ENCODE peak calls at places on chromosome 12, in eight cellular contexts. L, Y, X, F, J, V, A and Q are unnamed samples.

GRCh38 chr12:112261559-112261958 is 120.7 kb downstream of the HECTD4 start:
- DNase-seq in L (no peak), Y (no peak), X (no peak), F (peak), J (no peak), V (no peak), A (no peak), Q (peak)

GRCh38 chr12:121196902-121197301 is 13.0 kb upstream of the P2RX4 start:
- DNase-seq in L (no peak), Y (peak), X (no peak), F (no peak), J (no peak), V (no peak), A (no peak), Q (no peak)

GRCh38 chr12:90940872-90941499 is 14.0 kb downstream of the CCER1 start:
- DNase-seq in L (no peak), Y (peak), X (no peak), F (peak), J (peak), V (no peak), A (no peak), Q (peak)

GRCh38 chr12:132312516-132312915 is 16.9 kb downstream of the GALNT9 start:
- DNase-seq in L (no peak), Y (no peak), X (no peak), F (no peak), J (no peak), V (peak), A (no peak), Q (no peak)

GRCh38 chr12:78964521-78964920 is 99.9 kb downstream of the SYT1 start:
- DNase-seq in L (no peak), Y (no peak), X (no peak), F (peak), J (no peak), V (no peak), A (no peak), Q (no peak)

GRCh38 chr12:87836190-87836589 is 193.0 kb downstream of the C12orf50 start:
- DNase-seq in L (no peak), Y (no peak), X (no peak), F (no peak), J (no peak), V (no peak), A (no peak), Q (peak)

GRCh38 chr12:18703916-18704315 is 33.9 kb downstream of the PLCZ1 start:
- DNase-seq in L (no peak), Y (no peak), X (no peak), F (no peak), J (no peak), V (no peak), A (no peak), Q (no peak)

GRCh38 chr12:98084950-98085349 is 430.4 kb upstream of the TMPO start:
- DNase-seq in L (no peak), Y (peak), X (no peak), F (no peak), J (no peak), V (no peak), A (no peak), Q (peak)

GRCh38 chr12:47837190-47838171 is 17.8 kb upstream of the HDAC7 start:
- DNase-seq in L (peak), Y (peak), X (peak), F (peak), J (peak), V (no peak), A (peak), Q (peak)

GRCh38 chr12:110928700-110929099 is 8.3 kb upstream of the MYL2 start:
- DNase-seq in L (no peak), Y (no peak), X (peak), F (no peak), J (no peak), V (no peak), A (no peak), Q (no peak)

GRCh38 chr12:42023733-42024494 is 120.8 kb downstream of the GXYLT1 start:
- DNase-seq in L (peak), Y (peak), X (peak), F (peak), J (peak), V (no peak), A (peak), Q (peak)

GRCh38 chr12:42027537-42027936 is 117.1 kb downstream of the GXYLT1 start:
- DNase-seq in L (no peak), Y (no peak), X (no peak), F (no peak), J (no peak), V (no peak), A (no peak), Q (no peak)

GRCh38 chr12:42020226-42020625 is 124.4 kb downstream of the GXYLT1 start:
- DNase-seq in L (no peak), Y (no peak), X (no peak), F (no peak), J (no peak), V (no peak), A (no peak), Q (no peak)

DNA sequence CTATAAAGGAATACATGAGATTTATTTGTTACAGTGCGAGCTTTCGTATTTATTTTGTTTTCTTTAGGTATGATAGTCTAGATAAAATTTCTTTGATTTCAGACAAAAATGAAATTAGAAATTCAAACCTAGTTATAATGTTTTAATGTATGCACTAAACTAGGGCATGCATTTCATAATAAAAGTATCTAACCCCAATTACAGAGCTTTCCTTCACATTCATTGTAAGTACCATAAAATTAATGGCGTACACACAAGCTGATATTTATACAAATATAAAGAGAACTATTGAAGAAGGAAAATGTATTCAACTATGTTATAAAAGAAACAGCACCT is 120.2 kb downstream of the GXYLT1 start:
- DNase-seq in L (no peak), Y (no peak), X (no peak), F (no peak), J (no peak), V (no peak), A (no peak), Q (no peak)
- TF ChIP-seq CTCF in L (no peak), Y (no peak), X (no peak), F (no peak), J (no peak), V (peak), A (no peak), Q (no peak)

DNA sequence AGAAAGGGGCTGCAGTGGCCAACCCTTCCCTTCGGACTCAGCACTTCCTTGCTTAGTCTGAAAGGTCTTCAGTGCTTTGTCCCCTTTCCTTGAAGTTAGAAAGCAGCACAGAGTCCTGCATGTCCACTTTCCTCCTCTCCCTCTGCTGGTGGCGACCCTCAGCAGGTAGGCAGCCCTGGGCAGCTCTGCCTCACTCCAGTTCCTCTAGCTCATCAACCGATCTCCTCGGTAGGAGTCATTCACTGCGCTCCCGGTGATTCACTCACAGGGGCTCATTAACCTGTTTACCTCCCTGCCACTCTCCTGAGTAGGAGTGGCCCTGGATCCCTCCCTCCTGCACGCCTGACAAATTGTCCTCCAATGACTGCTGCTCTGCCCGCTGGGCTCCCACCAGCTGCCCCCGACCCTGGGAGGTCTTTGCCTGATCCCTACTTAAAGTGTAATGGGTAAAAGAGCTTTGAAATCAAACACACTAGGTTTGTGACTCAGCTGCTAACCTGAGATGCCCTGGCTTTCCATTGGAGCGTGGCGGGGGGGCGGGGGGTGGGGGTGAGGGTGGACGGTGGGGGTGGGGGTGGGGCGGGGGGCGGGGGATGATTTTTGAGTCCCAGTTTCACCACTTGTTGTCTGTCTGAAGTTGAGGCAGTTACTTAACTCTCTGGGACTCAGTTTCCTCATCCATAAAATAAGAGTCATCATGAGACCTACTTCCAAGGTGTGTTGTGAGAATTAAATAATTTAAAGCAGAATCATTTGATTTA is 4.2 kb downstream of the SCNN1A start:
- DNase-seq in L (no peak), Y (peak), X (no peak), F (peak), J (peak), V (peak), A (no peak), Q (no peak)
- TF ChIP-seq CTCF in L (peak), Y (peak), X (no peak), F (peak), J (no peak), V (no peak), A (no peak), Q (no peak)

GRCh38 chr12:26303418-26303817 is 108.0 kb downstream of the SSPN start:
- DNase-seq in L (no peak), Y (no peak), X (no peak), F (no peak), J (no peak), V (no peak), A (no peak), Q (no peak)

GRCh38 chr12:26304273-26304672 is 108.9 kb downstream of the SSPN start:
- DNase-seq in L (no peak), Y (no peak), X (no peak), F (no peak), J (no peak), V (no peak), A (no peak), Q (no peak)

GRCh38 chr12:26295001-26295400 is 99.6 kb downstream of the SSPN start:
- DNase-seq in L (no peak), Y (no peak), X (no peak), F (no peak), J (no peak), V (no peak), A (no peak), Q (no peak)

GRCh38 chr12:26297386-26298070 is 102.2 kb downstream of the SSPN start:
- DNase-seq in L (no peak), Y (no peak), X (no peak), F (peak), J (no peak), V (no peak), A (no peak), Q (no peak)

GRCh38 chr12:26298785-26299621 is 103.6 kb downstream of the SSPN start:
- DNase-seq in L (no peak), Y (peak), X (no peak), F (peak), J (peak), V (no peak), A (no peak), Q (peak)
- TF ChIP-seq CTCF in L (peak), Y (peak), X (no peak), F (peak), J (peak), V (no peak), A (peak), Q (no peak)

GRCh38 chr12:89708793-89709156 is at the start of gene ATP2B1:
- DNase-seq in L (peak), Y (peak), X (peak), F (peak), J (peak), V (peak), A (peak), Q (peak)
- TF ChIP-seq CTCF in L (no peak), Y (peak), X (no peak), F (peak), J (no peak), V (peak), A (no peak), Q (no peak)

DNA sequence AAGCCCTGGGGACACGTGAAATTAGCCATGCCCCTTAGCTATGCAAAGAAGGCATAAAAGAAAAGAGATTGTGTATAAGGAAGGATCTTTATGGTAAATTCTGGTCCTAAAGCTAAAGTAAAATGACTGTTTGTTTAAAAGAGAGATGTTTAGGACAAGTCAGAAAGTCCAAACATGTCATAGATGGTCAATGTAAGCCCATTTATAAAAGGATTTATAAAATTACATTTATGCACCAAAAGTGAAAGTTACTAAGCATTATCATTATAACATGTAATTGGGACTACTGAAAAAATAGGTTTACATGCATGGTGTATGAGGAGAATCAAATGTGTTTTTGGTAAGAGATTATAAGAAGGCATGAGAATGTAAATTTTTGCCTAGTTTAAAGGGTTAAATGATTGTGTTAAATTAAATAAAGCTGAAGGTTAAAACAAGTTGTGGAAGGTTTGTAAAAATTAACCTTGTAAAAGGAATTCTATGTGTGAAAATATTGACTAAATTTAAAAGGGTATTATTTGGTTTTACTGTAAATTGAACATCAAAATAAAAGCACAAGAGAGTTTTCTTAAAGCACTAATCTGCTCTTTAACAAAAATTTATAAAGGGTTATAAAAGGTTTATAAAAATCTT is 50.4 kb upstream of the TSPAN8 start:
- DNase-seq in L (no peak), Y (no peak), X (no peak), F (peak), J (no peak), V (no peak), A (no peak), Q (no peak)
- TF ChIP-seq CTCF in L (no peak), Y (no peak), X (no peak), F (no peak), J (no peak), V (no peak), A (no peak), Q (no peak)

GRCh38 chr12:72349491-72349890 is 77.3 kb downstream of the TRHDE start:
- DNase-seq in L (no peak), Y (no peak), X (no peak), F (no peak), J (no peak), V (no peak), A (no peak), Q (peak)

GRCh38 chr12:72346331-72346944 is 74.3 kb downstream of the TRHDE start:
- DNase-seq in L (no peak), Y (peak), X (peak), F (peak), J (peak), V (no peak), A (peak), Q (peak)
- TF ChIP-seq CTCF in L (peak), Y (peak), X (peak), F (peak), J (peak), V (peak), A (peak), Q (peak)

DNA sequence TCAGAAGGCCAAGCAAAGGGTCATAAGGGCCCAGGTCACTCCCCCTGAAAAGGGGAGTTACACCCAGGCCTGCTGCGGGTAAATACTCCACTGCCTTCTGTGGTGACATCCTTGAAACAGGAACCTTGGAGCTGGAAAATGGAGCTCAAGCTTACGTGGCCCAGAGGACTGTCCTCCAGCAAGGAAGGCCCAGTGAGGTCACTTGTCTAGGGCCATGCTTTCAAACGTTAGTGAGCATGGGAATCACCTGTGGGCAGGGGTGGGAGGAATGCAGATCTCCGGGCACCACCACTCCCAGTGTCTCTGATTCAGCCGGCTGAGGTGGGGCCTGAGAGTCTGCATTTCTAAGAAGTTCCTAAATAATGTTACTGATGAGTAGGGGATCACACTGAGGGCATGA is 140.5 kb upstream of the CCND2 start:
- DNase-seq in L (no peak), Y (no peak), X (no peak), F (no peak), J (no peak), V (peak), A (no peak), Q (no peak)
- TF ChIP-seq CTCF in L (no peak), Y (no peak), X (no peak), F (no peak), J (no peak), V (no peak), A (no peak), Q (no peak)

GRCh38 chr12:115468087-115468510 is 784.1 kb upstream of the TBX3 start:
- DNase-seq in L (peak), Y (no peak), X (no peak), F (peak), J (no peak), V (no peak), A (no peak), Q (no peak)
- TF ChIP-seq CTCF in L (no peak), Y (no peak), X (peak), F (peak), J (peak), V (no peak), A (no peak), Q (no peak)

DNA sequence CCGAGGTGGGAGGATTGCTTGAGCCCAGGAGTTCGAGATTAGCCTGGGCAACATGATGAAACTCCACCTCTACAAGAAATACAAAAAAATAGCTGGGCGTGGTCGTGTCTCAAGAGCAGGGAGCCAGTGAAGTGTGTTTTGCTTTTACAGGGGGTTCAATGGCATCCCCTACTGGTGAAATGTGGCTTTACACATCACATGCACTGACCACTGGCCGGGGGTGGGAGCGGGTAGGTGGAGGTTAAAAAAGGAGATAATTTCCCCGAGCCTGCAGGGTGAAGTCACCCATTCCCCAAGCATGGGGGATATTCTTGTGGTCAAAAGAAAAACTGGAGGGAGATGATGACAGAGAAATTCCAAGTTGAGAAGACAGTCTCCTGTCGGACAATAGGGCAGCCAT is 63.6 kb upstream of the PWP1 start:
- DNase-seq in L (no peak), Y (peak), X (no peak), F (peak), J (no peak), V (no peak), A (no peak), Q (peak)
- TF ChIP-seq CTCF in L (no peak), Y (peak), X (no peak), F (peak), J (peak), V (peak), A (no peak), Q (peak)